ENCODE peak calls at places on chromosomes 7 and 10, in nine cellular contexts. M is activated CD8-positive, alpha-beta T cell treated with anti-CD3 and anti-CD28 coated beads, Interleukin-2, amount 10 ng/mL, durations not matched to agents 7 days and 5 days; T is effector CD4-positive, alpha-beta T cell; F is KBM-7; H is stimulated activated CD4-positive, alpha-beta T cell treated with anti-CD3 and anti-CD28 coated beads, Interleukin-4, amount 100 ng/mL, for 1 hour; V is HS-5; L is ovary; W is HTR-8/SVneo; J is Ammon's horn. X is an unnamed sample.

GRCh38 chr10:30028006-30028441 is 31.4 kb downstream of the JCAD start:
- DNase-seq in L (no peak), T (no peak), F (peak; percentile 11), V (no peak), H (no peak), W (no peak), M (peak; percentile 47), J (no peak), X (no peak)

GRCh38 chr10:28559661-28560060 is 26.7 kb downstream of the WAC start:
- DNase-seq in V (no peak), M (no peak), J (no peak), L (no peak), F (no peak), H (no peak), W (no peak), T (no peak), X (no peak)

GRCh38 chr10:12540341-12540781 is 191.0 kb downstream of the CAMK1D start:
- DNase-seq in L (no peak), V (no peak), H (no peak), M (no peak), T (no peak), W (no peak), F (no peak), J (no peak), X (no peak)

GRCh38 chr10:94212876-94213595 is 149.7 kb downstream of the NOC3L start:
- DNase-seq in J (no peak), T (no peak), L (no peak), H (no peak), V (no peak), F (no peak), W (no peak), M (no peak), X (no peak)

GRCh38 chr10:94103902-94104301 is 110.2 kb downstream of the PLCE1 start:
- DNase-seq in L (no peak), F (no peak), W (peak; percentile 27), H (no peak), V (no peak), T (no peak), J (no peak), M (no peak), X (no peak)

GRCh38 chr7:44767912-44768662 is 19.4 kb downstream of the ZMIZ2 start:
- DNase-seq in V (no peak), J (peak; percentile 80), F (no peak), W (no peak), M (no peak), H (no peak), T (no peak), L (peak; percentile 82), X (no peak)

GRCh38 chr7:54292171-54292925 is 249.8 kb upstream of the VSTM2A start:
- DNase-seq in H (no peak), V (no peak), J (no peak), L (no peak), T (no peak), W (no peak), M (no peak), F (no peak), X (no peak)

GRCh38 chr7:143292873-143293272 is 4.7 kb downstream of the CASP2 start:
- DNase-seq in V (no peak), T (no peak), W (no peak), J (no peak), H (no peak), M (no peak), F (no peak), L (no peak), X (no peak)

X was measured in NCI-H460.